ENCODE peak calls at places on chromosomes 4 and X, in five cellular contexts. One of them, this sample, is unnamed.

GRCh38 chr4:121272526-121272925 is 108.3 kb downstream of the QRFPR start:
- DNase-seq in ovary: no peak
- DNase-seq in hepatocyte: peak
- DNase-seq in fibroblast of lung: peak
- DNase-seq in uterus: no peak
- DNase-seq in this sample: peak

GRCh38 chr4:7655549-7656243 is 221.0 kb upstream of the PSAPL1 start:
- DNase-seq in fibroblast of lung: peak
- DNase-seq in uterus: no peak
- DNase-seq in hepatocyte: peak
- DNase-seq in ovary: peak
- DNase-seq in this sample: no peak

GRCh38 chr4:10020871-10021676 is at the start of gene SLC2A9:
- DNase-seq in hepatocyte: no peak
- DNase-seq in ovary: no peak
- DNase-seq in fibroblast of lung: no peak
- DNase-seq in uterus: no peak
- DNase-seq in this sample: no peak

GRCh38 chr4:112031712-112032328 is 113.4 kb upstream of the FAM241A start:
- DNase-seq in fibroblast of lung: peak
- DNase-seq in ovary: no peak
- DNase-seq in uterus: peak
- DNase-seq in hepatocyte: peak
- DNase-seq in this sample: peak

GRCh38 chrX:67347145-67347544 is 196.7 kb upstream of the AR start:
- DNase-seq in fibroblast of lung: no peak
- DNase-seq in ovary: no peak
- DNase-seq in uterus: no peak
- DNase-seq in hepatocyte: no peak
- DNase-seq in this sample: no peak

GRCh38 chrX:30489323-30489722 is 88.2 kb downstream of the TASL start:
- DNase-seq in uterus: no peak
- DNase-seq in fibroblast of lung: no peak
- DNase-seq in ovary: no peak
- DNase-seq in hepatocyte: no peak
- DNase-seq in this sample: no peak

GRCh38 chrX:97215166-97215565 is 331.5 kb downstream of the RPA4 start:
- DNase-seq in hepatocyte: no peak
- DNase-seq in uterus: no peak
- DNase-seq in ovary: no peak
- DNase-seq in fibroblast of lung: peak
- DNase-seq in this sample: peak

GRCh38 chrX:57900961-57901360 is 9.3 kb downstream of the ZXDA start:
- DNase-seq in hepatocyte: no peak
- DNase-seq in ovary: no peak
- DNase-seq in uterus: no peak
- DNase-seq in fibroblast of lung: peak
- DNase-seq in this sample: no peak

GRCh38 chr4:33780952-33781655 is 2463.2 kb downstream of the ARAP2 start:
- DNase-seq in fibroblast of lung: peak
- DNase-seq in uterus: no peak
- DNase-seq in ovary: no peak
- DNase-seq in hepatocyte: no peak
- DNase-seq in this sample: no peak

GRCh38 chrX:53280703-53281320 is 572 bp downstream of the IQSEC2 start:
- DNase-seq in uterus: peak
- DNase-seq in ovary: peak
- DNase-seq in hepatocyte: no peak
- DNase-seq in fibroblast of lung: peak
- DNase-seq in this sample: no peak

GRCh38 chr4:31737419-31737818 is 1017.2 kb downstream of the PCDH7 start:
- DNase-seq in uterus: no peak
- DNase-seq in ovary: no peak
- DNase-seq in hepatocyte: no peak
- DNase-seq in fibroblast of lung: no peak
- DNase-seq in this sample: no peak

GRCh38 chr4:6369035-6369434 is 99.4 kb downstream of the WFS1 start:
- DNase-seq in hepatocyte: no peak
- DNase-seq in ovary: no peak
- DNase-seq in fibroblast of lung: no peak
- DNase-seq in uterus: no peak
- DNase-seq in this sample: no peak

GRCh38 chrX:120604359-120604782 is 470 bp downstream of the MCTS1 start:
- DNase-seq in ovary: no peak
- DNase-seq in hepatocyte: peak
- DNase-seq in uterus: no peak
- DNase-seq in fibroblast of lung: peak
- DNase-seq in this sample: no peak

GRCh38 chrX:69028006-69028760 is 137.1 kb downstream of the PJA1 start:
- DNase-seq in hepatocyte: no peak
- DNase-seq in uterus: no peak
- DNase-seq in ovary: no peak
- DNase-seq in fibroblast of lung: no peak
- DNase-seq in this sample: no peak

GRCh38 chr4:109912706-109913621 is at the start of gene EGF:
- DNase-seq in ovary: no peak
- DNase-seq in uterus: peak
- DNase-seq in fibroblast of lung: peak
- DNase-seq in hepatocyte: peak
- DNase-seq in this sample: no peak

GRCh38 chrX:133089411-133089810 is 7.5 kb downstream of the USP26 start:
- DNase-seq in fibroblast of lung: no peak
- DNase-seq in ovary: no peak
- DNase-seq in hepatocyte: no peak
- DNase-seq in uterus: no peak
- DNase-seq in this sample: no peak

GRCh38 chr4:156654410-156654809 is 317.2 kb downstream of the PDGFC start:
- DNase-seq in fibroblast of lung: peak
- DNase-seq in uterus: no peak
- DNase-seq in ovary: no peak
- DNase-seq in hepatocyte: no peak
- DNase-seq in this sample: no peak

GRCh38 chrX:17038681-17039161 is 92.3 kb downstream of the REPS2 start:
- DNase-seq in fibroblast of lung: peak
- DNase-seq in ovary: peak
- DNase-seq in hepatocyte: no peak
- DNase-seq in uterus: peak
- DNase-seq in this sample: no peak

GRCh38 chrX:52217494-52218160 is 32.9 kb downstream of the MAGED4 start:
- DNase-seq in hepatocyte: no peak
- DNase-seq in uterus: no peak
- DNase-seq in ovary: no peak
- DNase-seq in fibroblast of lung: no peak
- DNase-seq in this sample: no peak

GRCh38 chrX:35090801-35091200 is 148.2 kb downstream of the FAM47B start:
- DNase-seq in hepatocyte: no peak
- DNase-seq in uterus: no peak
- DNase-seq in fibroblast of lung: no peak
- DNase-seq in ovary: no peak
- DNase-seq in this sample: peak

GRCh38 chrX:45295587-45295986 is 94.9 kb upstream of the DIPK2B start:
- DNase-seq in hepatocyte: peak
- DNase-seq in uterus: peak
- DNase-seq in ovary: no peak
- DNase-seq in fibroblast of lung: peak
- DNase-seq in this sample: no peak

GRCh38 chr4:3527914-3528876 is 4.0 kb downstream of the LRPAP1 start:
- DNase-seq in hepatocyte: peak
- DNase-seq in fibroblast of lung: no peak
- DNase-seq in uterus: no peak
- DNase-seq in ovary: no peak
- DNase-seq in this sample: no peak

GRCh38 chrX:20378291-20378920 is 111.7 kb upstream of the RPS6KA3 start:
- DNase-seq in ovary: no peak
- DNase-seq in fibroblast of lung: peak
- DNase-seq in hepatocyte: peak
- DNase-seq in uterus: no peak
- DNase-seq in this sample: no peak

GRCh38 chr4:39587881-39588280 is 50.8 kb downstream of the SMIM14 start:
- DNase-seq in ovary: no peak
- DNase-seq in hepatocyte: no peak
- DNase-seq in uterus: no peak
- DNase-seq in fibroblast of lung: peak
- DNase-seq in this sample: peak

GRCh38 chr4:149933883-149934282 is 118.2 kb upstream of the IQCM start:
- DNase-seq in ovary: no peak
- DNase-seq in hepatocyte: no peak
- DNase-seq in fibroblast of lung: peak
- DNase-seq in uterus: no peak
- DNase-seq in this sample: no peak

GRCh38 chrX:47311857-47312774 is 58.3 kb upstream of the ZNF157 start:
- DNase-seq in ovary: peak
- DNase-seq in hepatocyte: peak
- DNase-seq in uterus: peak
- DNase-seq in fibroblast of lung: peak
- DNase-seq in this sample: peak

GRCh38 chr4:90057091-90057490 is 70.1 kb upstream of the CCSER1 start:
- DNase-seq in uterus: no peak
- DNase-seq in fibroblast of lung: no peak
- DNase-seq in hepatocyte: no peak
- DNase-seq in ovary: no peak
- DNase-seq in this sample: no peak

GRCh38 chr4:81031389-81032173 is 1.1 kb downstream of the BMP3 start:
- DNase-seq in fibroblast of lung: no peak
- DNase-seq in hepatocyte: no peak
- DNase-seq in uterus: no peak
- DNase-seq in ovary: no peak
- DNase-seq in this sample: no peak

GRCh38 chr4:53763813-53764597 is 172.7 kb upstream of the LNX1 start:
- DNase-seq in fibroblast of lung: peak
- DNase-seq in ovary: peak
- DNase-seq in hepatocyte: no peak
- DNase-seq in uterus: no peak
- DNase-seq in this sample: peak

GRCh38 chr4:997375-998071 is 4.3 kb upstream of the SLC26A1 start:
- DNase-seq in ovary: no peak
- DNase-seq in fibroblast of lung: no peak
- DNase-seq in hepatocyte: peak
- DNase-seq in uterus: no peak
- DNase-seq in this sample: no peak
- H3K4me3 ChIP-seq in ovary: no peak
- H3K4me3 ChIP-seq in fibroblast of lung: no peak
- H3K4me3 ChIP-seq in hepatocyte: peak
- H3K4me3 ChIP-seq in uterus: peak
- H3K4me3 ChIP-seq in this sample: no peak

DNA sequence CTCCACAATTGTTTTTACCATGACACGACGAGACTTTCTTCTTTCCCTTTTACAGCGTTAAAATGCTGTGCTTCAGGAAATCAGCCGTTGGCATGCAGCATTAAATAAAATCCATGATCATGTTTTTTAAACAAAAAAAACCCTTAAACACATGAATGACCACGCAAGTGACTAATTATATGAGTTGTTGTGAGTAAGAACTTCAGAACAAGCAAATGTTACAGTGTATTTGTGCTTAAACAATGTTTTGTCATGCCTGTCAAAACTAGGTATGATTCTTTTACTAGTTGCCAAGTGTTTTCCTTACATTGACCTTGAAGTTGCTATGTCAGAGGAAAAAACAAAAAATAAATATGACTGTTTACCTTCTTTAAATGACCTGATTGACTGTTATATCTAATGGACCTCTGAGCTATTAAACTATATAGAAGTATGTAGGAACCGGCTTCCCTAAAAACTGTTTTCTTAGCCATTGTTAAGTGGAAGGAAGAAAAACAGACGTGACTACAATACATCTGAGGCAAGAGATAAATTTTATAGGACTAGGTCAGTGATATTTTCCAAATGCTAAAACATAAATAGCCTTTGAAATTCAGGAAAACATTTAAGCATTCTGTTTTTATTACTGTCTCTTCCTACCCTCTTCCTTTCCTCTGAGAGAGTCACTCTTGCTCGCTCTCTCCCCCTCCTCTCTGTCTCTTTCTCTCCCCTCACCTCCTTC is 197.1 kb downstream of the PALLD start:
- DNase-seq in hepatocyte: no peak
- DNase-seq in fibroblast of lung: peak
- DNase-seq in uterus: no peak
- DNase-seq in ovary: no peak
- DNase-seq in this sample: no peak
- H3K27ac ChIP-seq in hepatocyte: peak
- H3K27ac ChIP-seq in fibroblast of lung: no peak
- H3K27ac ChIP-seq in uterus: peak
- H3K27ac ChIP-seq in ovary: no peak
- H3K27ac ChIP-seq in this sample: no peak

DNA sequence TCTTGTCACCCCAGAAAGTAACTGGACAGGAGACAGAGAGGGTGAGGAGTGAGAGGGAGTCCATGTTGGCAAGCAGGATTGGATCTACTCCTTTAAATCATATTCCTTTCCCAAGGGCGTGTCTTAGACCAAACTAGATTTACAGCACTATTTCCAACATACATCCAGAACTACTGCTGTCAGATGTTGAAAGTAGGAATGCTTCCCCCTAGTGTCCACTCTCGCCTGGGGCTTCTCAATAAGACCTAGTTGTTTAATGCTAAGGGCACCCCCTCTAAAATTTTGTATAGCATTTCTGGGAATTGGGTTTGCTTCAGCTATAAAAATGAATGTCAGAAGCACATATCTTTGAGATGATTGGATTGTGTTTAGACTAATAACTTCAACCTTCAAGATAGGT is 13.3 kb downstream of the OFD1 start:
- DNase-seq in uterus: peak
- DNase-seq in ovary: peak
- DNase-seq in hepatocyte: peak
- DNase-seq in fibroblast of lung: peak
- DNase-seq in this sample: peak
- TF ChIP-seq CTCF in uterus: no peak
- TF ChIP-seq CTCF in ovary: no peak
- TF ChIP-seq CTCF in hepatocyte: peak
- TF ChIP-seq CTCF in fibroblast of lung: peak
- TF ChIP-seq CTCF in this sample: peak

DNA sequence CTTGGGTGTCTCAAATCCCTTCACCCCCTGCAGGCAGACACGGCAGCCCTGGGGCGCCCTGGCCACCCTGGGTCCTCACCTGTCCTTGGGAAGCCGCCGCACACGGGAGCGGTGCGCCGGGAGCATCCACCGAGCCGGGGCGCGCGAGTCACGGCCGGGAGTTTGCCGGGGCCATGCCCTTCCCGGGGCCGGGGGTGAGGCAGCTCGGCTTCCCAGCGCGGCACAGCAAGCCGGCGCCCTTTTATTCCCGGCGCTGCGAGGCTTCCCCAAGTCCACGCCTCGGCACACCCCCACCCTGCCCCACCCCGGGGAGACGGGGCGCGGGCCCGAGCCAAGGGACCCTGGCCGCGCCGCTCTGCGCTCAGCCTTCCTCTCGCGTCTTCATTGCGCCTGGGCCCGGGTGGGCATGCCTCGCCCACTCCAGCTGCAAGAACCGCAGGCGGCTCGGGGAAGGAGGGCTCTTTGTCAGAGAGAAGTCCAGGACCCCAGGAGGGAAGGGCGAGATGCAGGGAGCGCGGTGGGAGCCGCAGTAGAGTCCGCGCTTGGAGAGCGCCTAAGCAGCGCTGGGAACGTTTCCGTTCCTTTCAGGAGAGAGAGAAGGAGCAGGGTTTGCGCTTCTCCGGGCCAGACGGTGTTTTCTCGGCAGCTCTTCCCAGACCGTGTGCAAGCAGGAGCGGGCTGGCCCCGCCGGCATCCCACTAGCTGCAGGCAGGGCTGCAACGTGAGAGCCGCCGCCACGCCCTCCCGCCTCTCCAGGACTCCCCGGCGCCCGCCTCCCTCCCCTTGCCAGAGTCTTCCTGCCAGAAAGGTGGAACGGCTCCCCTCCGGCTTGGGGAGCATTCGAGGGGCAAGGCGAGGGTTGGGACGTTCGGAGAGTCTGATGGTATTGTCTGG is at the start of gene MXRA5:
- DNase-seq in hepatocyte: peak
- DNase-seq in fibroblast of lung: peak
- DNase-seq in uterus: no peak
- DNase-seq in ovary: peak
- DNase-seq in this sample: no peak
- H3K4me3 ChIP-seq in hepatocyte: peak
- H3K4me3 ChIP-seq in fibroblast of lung: no peak
- H3K4me3 ChIP-seq in uterus: peak
- H3K4me3 ChIP-seq in ovary: peak
- H3K4me3 ChIP-seq in this sample: peak

This sample was measured in AG04450.